ENCODE peak calls at places on chromosome 21, in nine cellular contexts. G is cardiac fibroblast, U is IMR-90, Y is BE2C, F is fibroblast of the aortic adventitia, T is PC-3, L is mammary epithelial cell, D is progenitor cell of endocrine pancreas, I is HFF-Myc. J is an unnamed sample.

GRCh38 chr21:45972716-45973474 is 8.7 kb upstream of the COL6A1 start:
- DNase-seq in Y (peak; percentile 64), L (no peak), T (no peak), F (peak; percentile 95), D (no peak), I (peak; percentile 96), G (peak; percentile 93), U (peak; percentile 92), J (no peak)

GRCh38 chr21:38820471-38821239 is 14.9 kb downstream of the ETS2 start:
- DNase-seq in I (no peak), T (no peak), G (no peak), U (no peak), Y (no peak), L (no peak), D (no peak), F (no peak), J (no peak)

GRCh38 chr21:38984568-38984967 is 178.8 kb downstream of the ETS2 start:
- DNase-seq in F (peak; percentile 69), L (no peak), Y (no peak), G (no peak), I (no peak), D (no peak), T (no peak), U (no peak), J (no peak)

GRCh38 chr21:25626752-25627151 is 12.3 kb upstream of the JAM2 start:
- DNase-seq in T (peak; percentile 4), Y (peak; percentile 48), F (no peak), I (no peak), G (no peak), L (no peak), U (no peak), D (no peak), J (no peak)

GRCh38 chr21:46054031-46054430 is 43.9 kb upstream of the COL6A2 start:
- DNase-seq in G (no peak), I (no peak), U (no peak), F (no peak), L (no peak), Y (no peak), D (peak; percentile 2), T (no peak), J (no peak)

GRCh38 chr21:44531606-44532128 is 8.3 kb downstream of the KRTAP10-1 start:
- DNase-seq in F (no peak), T (no peak), G (no peak), I (no peak), U (no peak), L (no peak), Y (peak; percentile 4), D (no peak), J (no peak)

GRCh38 chr21:24188511-24188910 is 1418.8 kb downstream of the MRPL39 start:
- DNase-seq in T (no peak), Y (no peak), D (no peak), I (no peak), G (no peak), L (no peak), U (peak; percentile 57), F (no peak), J (no peak)

GRCh38 chr21:34936299-34936698 is 112.8 kb downstream of the RUNX1 start:
- DNase-seq in U (no peak), G (no peak), L (no peak), D (no peak), F (no peak), I (no peak), Y (no peak), T (no peak), J (no peak)

GRCh38 chr21:45355573-45355972 is 49.4 kb upstream of the COL18A1 start:
- DNase-seq in Y (no peak), F (no peak), D (no peak), G (no peak), I (no peak), T (no peak), U (no peak), L (no peak), J (no peak)

GRCh38 chr21:36709868-36710728 is 11.2 kb downstream of the SIM2 start:
- DNase-seq in T (no peak), I (no peak), F (no peak), Y (no peak), G (no peak), L (no peak), U (no peak), D (no peak), J (no peak)

GRCh38 chr21:45613396-45613795 is 30.1 kb upstream of the PCBP3 start:
- DNase-seq in Y (peak; percentile 1), G (no peak), L (no peak), D (no peak), T (no peak), I (no peak), U (no peak), F (no peak), J (no peak)

GRCh38 chr21:17293194-17293593 is 219.6 kb upstream of the CXADR start:
- DNase-seq in T (no peak), Y (no peak), G (no peak), I (no peak), U (no peak), D (no peak), F (no peak), L (no peak), J (no peak)

GRCh38 chr21:45040114-45040715 is 34.2 kb upstream of the ADARB1 start:
- DNase-seq in F (no peak), L (no peak), D (no peak), G (no peak), I (no peak), Y (no peak), T (no peak), U (no peak), J (no peak)

GRCh38 chr21:46120301-46121285 is 22.7 kb downstream of the COL6A2 start:
- DNase-seq in F (no peak), T (no peak), Y (peak; percentile 11), L (no peak), U (no peak), G (no peak), I (no peak), D (peak; percentile 6), J (peak; percentile 11)

GRCh38 chr21:20647603-20648002 is 350.6 kb upstream of the NCAM2 start:
- DNase-seq in I (peak; percentile 38), L (no peak), F (peak; percentile 19), G (no peak), D (no peak), U (no peak), Y (no peak), T (peak; percentile 73), J (no peak)

GRCh38 chr21:14541840-14542495 is 4.1 kb downstream of the SAMSN1 start:
- DNase-seq in T (no peak), F (no peak), D (no peak), L (no peak), I (no peak), Y (no peak), U (no peak), G (peak; percentile 62), J (no peak)

GRCh38 chr21:14542638-14543037 is 3.5 kb downstream of the SAMSN1 start:
- DNase-seq in F (no peak), U (no peak), Y (no peak), I (no peak), G (no peak), T (no peak), L (no peak), D (no peak), J (no peak)

GRCh38 chr21:14536929-14537328 is 9.2 kb downstream of the SAMSN1 start:
- DNase-seq in T (no peak), U (no peak), F (no peak), I (no peak), D (no peak), L (no peak), G (no peak), Y (no peak), J (no peak)

GRCh38 chr21:14535702-14536101 is 10.4 kb downstream of the SAMSN1 start:
- DNase-seq in G (no peak), Y (no peak), F (no peak), L (no peak), T (no peak), U (no peak), I (no peak), D (no peak), J (no peak)

GRCh38 chr21:14538477-14538876 is 7.6 kb downstream of the SAMSN1 start:
- DNase-seq in L (no peak), Y (no peak), U (no peak), I (no peak), T (no peak), D (no peak), F (no peak), G (no peak), J (no peak)
- TF ChIP-seq CTCF in L (no peak), Y (no peak), U (no peak), I (no peak), T (no peak), D (no peak), F (no peak), G (no peak), J (no peak)

GRCh38 chr21:41135715-41136114 is 32.2 kb upstream of the BACE2 start:
- DNase-seq in D (no peak), F (no peak), I (no peak), U (no peak), G (no peak), L (no peak), Y (no peak), T (no peak), J (no peak)
- TF ChIP-seq CTCF in D (no peak), F (no peak), I (no peak), U (no peak), G (no peak), L (no peak), Y (no peak), T (no peak), J (no peak)

GRCh38 chr21:42670058-42670830 is 16.8 kb downstream of the PDE9A start:
- DNase-seq in U (no peak), D (no peak), T (no peak), Y (no peak), I (no peak), L (no peak), G (no peak), F (no peak), J (no peak)
- TF ChIP-seq CTCF in U (no peak), D (no peak), T (no peak), Y (no peak), I (no peak), L (no peak), G (no peak), F (no peak), J (no peak)

GRCh38 chr21:33203371-33203724 is 26.4 kb upstream of the IFNAR2 start:
- DNase-seq in F (no peak), I (no peak), L (no peak), G (no peak), U (no peak), Y (no peak), T (no peak), D (no peak), J (no peak)

GRCh38 chr21:33202464-33203363 is 27.0 kb upstream of the IFNAR2 start:
- DNase-seq in T (no peak), F (no peak), U (no peak), Y (no peak), G (no peak), I (no peak), L (no peak), D (no peak), J (no peak)

GRCh38 chr21:33207471-33208149 is 22.1 kb upstream of the IFNAR2 start:
- DNase-seq in L (no peak), Y (no peak), I (no peak), U (no peak), G (no peak), T (no peak), F (no peak), D (no peak), J (no peak)

GRCh38 chr21:33206771-33207290 is 22.9 kb upstream of the IFNAR2 start:
- DNase-seq in I (no peak), Y (no peak), D (no peak), G (no peak), F (no peak), T (no peak), L (no peak), U (no peak), J (no peak)

GRCh38 chr21:33205476-33205875 is 24.3 kb upstream of the IFNAR2 start:
- DNase-seq in G (no peak), T (no peak), I (no peak), Y (no peak), U (no peak), F (no peak), D (no peak), L (no peak), J (no peak)
- TF ChIP-seq CTCF in G (no peak), T (no peak), I (no peak), Y (no peak), U (no peak), F (no peak), D (no peak), L (no peak), J (no peak)